ENCODE peak calls at places on chromosomes 3 and 15, in four cellular contexts. S is K562, P is HepG2, A is GM12878. Q is an unnamed sample.
A peak's percentile ranks its signal among the peaks of the same experiment; 100 is the strongest.

GRCh38 chr3:52171577-52172261 is 17.5 kb upstream of the POC1A start:
- DNase-seq in P (no peak), S (peak; percentile 38), A (no peak), Q (no peak)

GRCh38 chr3:31532587-31533168 is at the start of gene STT3B:
- DNase-seq in P (peak; percentile 62), S (peak; percentile 80), A (peak; percentile 49), Q (peak; percentile 46)

GRCh38 chr15:64423970-64424369 is 36.3 kb downstream of the TRIP4 start:
- DNase-seq in P (no peak), A (peak; percentile 25), S (no peak), Q (no peak)

GRCh38 chr15:78360426-78360825 is 20.3 kb downstream of the CRABP1 start:
- DNase-seq in P (no peak), S (no peak), A (no peak), Q (peak; percentile 44)

GRCh38 chr3:168219530-168219929 is 123.8 kb upstream of the GOLIM4 start:
- DNase-seq in S (no peak), P (no peak), A (no peak), Q (no peak)

GRCh38 chr3:127410137-127410488 is 122.3 kb upstream of the PRR20G start:
- DNase-seq in P (no peak), A (no peak), S (no peak), Q (no peak)

GRCh38 chr3:151034303-151034702 is 51.2 kb upstream of the MED12L start:
- DNase-seq in P (no peak), A (no peak), S (no peak), Q (no peak)

GRCh38 chr15:40845511-40846284 is 1.9 kb downstream of the SPINT1 start:
- DNase-seq in A (no peak), P (peak; percentile 86), S (no peak), Q (no peak)

GRCh38 chr3:197082871-197083270 is 53.3 kb upstream of the MELTF start:
- DNase-seq in S (no peak), P (no peak), A (no peak), Q (no peak)

GRCh38 chr15:53644681-53645080 is 114.8 kb downstream of the WDR72 start:
- DNase-seq in P (no peak), A (no peak), S (no peak), Q (no peak)

GRCh38 chr3:55984631-55985030 is 483.6 kb downstream of the ERC2 start:
- DNase-seq in S (no peak), P (no peak), A (no peak), Q (no peak)
- TF ChIP-seq BHLHE40 in S (no peak), P (no peak), A (no peak), Q (no peak)

DNA sequence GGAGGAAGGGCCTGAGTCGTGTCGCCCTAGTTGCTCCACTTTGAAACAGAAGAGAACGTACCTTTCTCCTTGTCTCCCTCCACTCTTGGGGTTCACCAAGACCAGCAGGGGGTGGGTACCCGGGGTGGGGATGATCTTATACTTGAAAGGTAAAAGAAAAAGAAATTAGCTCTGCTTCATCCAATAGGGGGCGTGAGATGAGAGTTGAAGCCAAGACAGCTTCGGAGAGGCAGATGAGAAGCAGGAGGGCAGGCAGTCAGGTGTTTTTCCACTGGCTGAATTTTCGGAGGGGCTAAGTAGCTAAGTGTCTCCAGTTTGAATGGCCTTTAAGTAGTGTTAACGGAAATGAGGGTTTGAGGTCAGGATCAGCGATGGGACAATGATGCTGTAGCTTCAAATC is 100.4 kb downstream of the DGKG start:
- DNase-seq in S (peak; percentile 29), P (no peak), A (no peak), Q (peak; percentile 12)
- TF ChIP-seq SP1 in S (no peak), P (no peak), A (no peak), Q (no peak)

GRCh38 chr3:43142472-43142871 is 36.6 kb upstream of the POMGNT2 start:
- DNase-seq in P (peak; percentile 43), S (no peak), A (no peak), Q (no peak)

GRCh38 chr3:43146599-43146998 is 40.7 kb upstream of the POMGNT2 start:
- DNase-seq in A (no peak), P (no peak), S (no peak), Q (no peak)

GRCh38 chr3:43148033-43148432 is 42.2 kb upstream of the POMGNT2 start:
- DNase-seq in A (no peak), S (no peak), P (peak; percentile 59), Q (no peak)

DNA sequence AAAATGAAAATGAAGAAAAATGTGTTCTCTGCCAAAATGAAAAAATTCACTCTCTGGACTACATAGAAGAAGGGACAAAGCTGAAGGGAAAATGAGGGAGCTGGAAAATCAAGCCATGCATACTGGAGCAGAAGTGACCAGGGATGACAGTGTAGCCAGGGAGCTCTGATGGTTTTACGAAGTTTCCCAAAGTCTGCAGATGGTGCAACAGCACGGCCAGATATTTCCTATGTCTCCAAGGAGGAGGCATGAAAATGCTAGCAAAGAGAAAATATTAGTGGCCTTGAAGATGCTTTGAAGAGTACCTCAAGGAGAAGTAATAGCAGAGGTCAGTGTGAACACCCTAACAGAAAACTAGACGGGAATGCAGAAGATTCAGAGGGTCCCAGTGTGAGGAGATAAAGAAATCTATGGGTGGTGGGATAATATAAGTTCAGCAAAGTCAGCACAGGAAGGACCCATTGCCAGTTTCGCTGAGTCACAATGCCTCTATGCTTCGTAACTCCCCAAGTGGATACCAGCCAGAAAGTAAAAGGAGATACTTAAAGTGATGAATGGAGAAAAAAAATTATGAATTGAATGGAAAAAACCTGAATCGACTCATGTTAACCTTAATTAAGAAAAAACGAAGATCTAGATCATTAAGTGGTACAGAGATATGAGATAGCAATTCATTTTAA is 39.1 kb upstream of the POMGNT2 start:
- DNase-seq in S (no peak), P (no peak), A (no peak), Q (no peak)
- TF ChIP-seq BHLHE40 in S (no peak), P (no peak), A (no peak), Q (no peak)

DNA sequence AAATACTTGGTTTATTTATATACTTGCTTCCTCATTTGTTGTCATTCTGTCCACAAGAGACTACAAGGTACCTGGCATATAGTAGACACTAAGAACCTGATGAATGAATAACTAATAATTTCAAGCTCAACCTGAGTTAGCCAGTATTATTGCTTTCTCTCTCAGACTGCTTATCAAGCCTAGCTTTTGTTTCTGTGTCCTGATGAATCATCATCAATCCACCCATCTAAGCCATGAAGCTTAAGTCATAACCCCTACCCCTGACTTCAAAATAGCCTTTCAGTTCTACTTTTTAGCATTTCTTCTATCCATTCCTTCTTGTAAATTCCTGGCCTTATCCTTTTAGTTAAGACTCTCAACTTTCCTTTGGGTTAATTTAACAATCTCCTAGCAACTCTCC is 420.8 kb downstream of the EPHA6 start:
- DNase-seq in P (no peak), S (no peak), A (no peak), Q (no peak)
- TF ChIP-seq SP1 in P (no peak), S (no peak), A (no peak), Q (no peak)